ENCODE peak calls at places on chromosomes 3 and 15, in six cellular contexts. J, R, Y, I, S and D are unnamed samples.

GRCh38 chr3:21938267-21938681 is 187.3 kb upstream of the ZNF385D start:
- DNase-seq in J (no peak), R (no peak), Y (no peak), I (no peak), S (no peak), D (no peak)

GRCh38 chr3:171841620-171842000 is 1.5 kb upstream of the TMEM212 start:
- DNase-seq in J (no peak), R (no peak), Y (no peak), I (no peak), S (no peak), D (no peak)

GRCh38 chr3:61009025-61009424 is 242.2 kb downstream of the FHIT start:
- DNase-seq in J (no peak), R (no peak), Y (peak; percentile 55), I (no peak), S (no peak), D (no peak)

GRCh38 chr15:63597821-63598220 is 634 bp downstream of the FBXL22 start:
- DNase-seq in J (no peak), R (no peak), Y (no peak), I (no peak), S (no peak), D (no peak)

GRCh38 chr3:186121968-186122367 is 13.1 kb upstream of the ETV5 start:
- DNase-seq in J (no peak), R (peak; percentile 84), Y (peak; percentile 75), I (peak; percentile 41), S (no peak), D (peak; percentile 61)

GRCh38 chr15:71811036-71811736 is 832 bp downstream of the NR2E3 start:
- DNase-seq in J (no peak), R (no peak), Y (peak; percentile 30), I (peak; percentile 20), S (no peak), D (no peak)

GRCh38 chr3:193788189-193788946 is 195.4 kb downstream of the OPA1 start:
- DNase-seq in J (peak; percentile 58), R (peak; percentile 19), Y (peak; percentile 88), I (peak; percentile 52), S (peak; percentile 74), D (peak; percentile 58)

GRCh38 chr15:35308802-35309201 is 223.7 kb upstream of the NANOGP8 start:
- DNase-seq in J (no peak), R (peak; percentile 73), Y (no peak), I (no peak), S (no peak), D (peak; percentile 31)

GRCh38 chr3:189512824-189513223 is 118.4 kb upstream of the TP63 start:
- DNase-seq in J (no peak), R (no peak), Y (no peak), I (no peak), S (no peak), D (peak; percentile 42)

GRCh38 chr3:69541823-69542264 is 156.0 kb upstream of the FRMD4B start:
- DNase-seq in J (peak; percentile 25), R (no peak), Y (peak; percentile 66), I (no peak), S (no peak), D (no peak)

GRCh38 chr3:157179365-157179803 is 19.4 kb upstream of the CCNL1 start:
- DNase-seq in J (no peak), R (no peak), Y (no peak), I (no peak), S (no peak), D (no peak)

GRCh38 chr3:173502983-173503568 is 105.5 kb downstream of the NLGN1 start:
- DNase-seq in J (no peak), R (no peak), Y (no peak), I (no peak), S (no peak), D (no peak)

GRCh38 chr3:184354121-184354728 is 7.2 kb downstream of the CLCN2 start:
- DNase-seq in J (peak; percentile 66), R (no peak), Y (peak; percentile 73), I (no peak), S (peak; percentile 47), D (no peak)

GRCh38 chr3:120177151-120177550 is 82.9 kb upstream of the GSK3B start:
- DNase-seq in J (peak; percentile 12), R (peak; percentile 92), Y (peak; percentile 28), I (peak; percentile 64), S (peak; percentile 65), D (peak; percentile 96)

GRCh38 chr3:8964436-8965370 is 1.4 kb upstream of the RAD18 start:
- DNase-seq in J (no peak), R (peak; percentile 90), Y (peak; percentile 65), I (no peak), S (peak; percentile 47), D (peak; percentile 91)

GRCh38 chr3:183031826-183032225 is 51.5 kb upstream of the DCUN1D1 start:
- DNase-seq in J (no peak), R (no peak), Y (no peak), I (no peak), S (no peak), D (no peak)

GRCh38 chr3:155149494-155149893 is 69.4 kb downstream of the MME start:
- DNase-seq in J (no peak), R (no peak), Y (no peak), I (no peak), S (no peak), D (no peak)

GRCh38 chr3:67291287-67292252 is 293.5 kb downstream of the KBTBD8 start:
- DNase-seq in J (no peak), R (no peak), Y (no peak), I (no peak), S (no peak), D (peak; percentile 9)

GRCh38 chr3:82015241-82015640 is 253.8 kb upstream of the GBE1 start:
- DNase-seq in J (no peak), R (no peak), Y (no peak), I (no peak), S (no peak), D (no peak)

GRCh38 chr3:156553705-156554356 is 1.1 kb downstream of the SSR3 start:
- DNase-seq in J (no peak), R (peak; percentile 55), Y (peak; percentile 15), I (no peak), S (no peak), D (peak; percentile 47)

GRCh38 chr15:72474912-72475601 is 927 bp downstream of the ARIH1 start:
- DNase-seq in J (peak; percentile 58), R (peak; percentile 71), Y (peak; percentile 74), I (peak; percentile 80), S (peak; percentile 70), D (peak; percentile 75)

GRCh38 chr3:42012935-42013651 is 51.2 kb upstream of the ULK4 start:
- DNase-seq in J (peak; percentile 8), R (no peak), Y (peak; percentile 85), I (peak; percentile 76), S (peak; percentile 56), D (peak; percentile 29)

GRCh38 chr3:100875239-100875638 is 118.0 kb downstream of the ABI3BP start:
- DNase-seq in J (no peak), R (peak; percentile 87), Y (no peak), I (peak; percentile 48), S (no peak), D (peak; percentile 82)

GRCh38 chr3:39657775-39658174 is 151.6 kb upstream of the MYRIP start:
- DNase-seq in J (no peak), R (no peak), Y (no peak), I (no peak), S (no peak), D (no peak)

GRCh38 chr15:34865531-34865930 is 70.2 kb upstream of the ACTC1 start:
- DNase-seq in J (no peak), R (no peak), Y (no peak), I (no peak), S (no peak), D (no peak)

GRCh38 chr15:45251888-45252287 is at the start of gene SLC28A2:
- DNase-seq in J (no peak), R (no peak), Y (peak; percentile 22), I (no peak), S (no peak), D (no peak)

DNA sequence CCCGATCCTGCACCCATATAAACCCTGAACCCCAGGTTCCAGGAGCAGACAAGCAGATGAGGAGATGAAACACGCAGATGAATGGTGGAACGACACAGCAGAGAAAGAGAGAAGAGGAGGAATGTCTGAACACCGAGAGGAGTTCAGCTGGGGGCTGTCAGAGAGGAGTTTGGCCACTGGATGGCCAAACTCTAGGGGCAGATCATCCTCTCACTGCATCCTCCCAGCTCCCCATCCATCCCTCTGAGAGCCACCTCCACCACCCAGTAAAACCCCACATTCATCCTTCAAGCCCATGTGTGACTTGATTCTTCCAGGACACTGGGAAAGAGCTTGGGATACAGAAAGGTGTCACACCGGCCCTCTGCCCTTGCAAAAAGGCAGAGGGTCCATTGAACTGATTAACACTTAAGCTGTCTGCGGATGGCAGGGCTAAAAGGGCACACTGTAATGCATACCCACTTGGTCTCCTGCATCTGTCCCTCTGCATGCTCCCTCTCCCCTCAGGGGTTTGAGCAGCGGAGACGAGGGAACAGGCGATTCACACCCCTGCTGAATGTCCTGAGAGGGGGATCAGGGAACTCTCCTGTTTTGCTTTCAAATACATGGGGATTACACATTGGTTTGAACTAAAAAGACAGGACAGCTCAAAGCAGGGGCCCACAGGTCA is 53.8 kb downstream of the TMED3 start:
- DNase-seq in J (no peak), R (no peak), Y (no peak), I (no peak), S (no peak), D (no peak)
- TF ChIP-seq CTCF in J (no peak), R (no peak), Y (no peak), I (no peak), S (no peak), D (no peak)

DNA sequence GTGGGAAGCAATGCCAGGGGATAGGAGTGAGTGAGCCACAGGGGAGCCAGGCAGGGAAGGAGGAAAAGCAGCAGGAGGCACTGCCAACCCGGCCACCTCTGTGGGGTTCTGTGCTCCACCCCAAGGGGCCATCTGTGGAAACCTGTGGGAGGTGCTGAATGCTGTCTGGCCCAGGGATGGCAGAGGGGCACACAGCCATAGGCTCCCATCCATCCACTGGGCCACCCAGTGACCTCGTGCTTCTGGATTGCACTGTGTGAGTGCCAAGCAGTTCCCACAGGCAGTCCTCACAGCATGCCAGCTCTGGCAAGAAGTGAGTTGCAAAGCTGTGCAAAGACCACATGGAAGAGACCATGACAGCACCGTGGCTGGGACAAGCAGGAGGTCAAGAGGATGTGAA is 27.5 kb downstream of the DNAJB8 start:
- DNase-seq in J (no peak), R (no peak), Y (no peak), I (no peak), S (no peak), D (no peak)
- TF ChIP-seq CTCF in J (no peak), R (no peak), Y (no peak), I (no peak), S (no peak), D (no peak)

GRCh38 chr3:62392893-62393292 is 19.5 kb upstream of the FEZF2 start:
- DNase-seq in J (no peak), R (no peak), Y (no peak), I (no peak), S (no peak), D (no peak)

DNA sequence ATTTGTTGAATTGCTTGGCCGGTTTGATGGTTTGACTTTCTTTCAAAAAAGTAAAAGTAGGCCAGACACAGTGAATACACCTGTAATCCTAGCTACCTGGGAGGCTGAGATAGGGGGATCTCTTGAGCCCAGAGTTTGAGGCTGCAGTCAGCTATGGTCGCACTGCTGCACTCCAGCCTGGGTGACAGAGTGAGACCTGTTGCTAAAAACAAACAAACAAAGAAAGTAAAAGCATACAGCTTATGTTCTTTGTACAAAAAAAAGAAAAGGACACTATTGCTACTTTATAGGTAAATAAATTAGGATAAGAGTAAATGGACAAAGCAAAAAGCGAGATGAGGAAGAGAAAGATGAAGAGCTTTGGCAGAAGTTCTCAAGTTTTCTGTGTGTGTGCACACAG is 13.9 kb upstream of the FEZF2 start:
- DNase-seq in J (no peak), R (no peak), Y (no peak), I (no peak), S (no peak), D (no peak)
- TF ChIP-seq CTCF in J (no peak), R (no peak), Y (no peak), I (no peak), S (no peak), D (no peak)

GRCh38 chr15:77584201-77584600 is 48.5 kb downstream of the LINGO1 start:
- DNase-seq in J (no peak), R (no peak), Y (peak; percentile 60), I (no peak), S (no peak), D (no peak)
- TF ChIP-seq CTCF in J (peak; percentile 49), R (no peak), Y (peak; percentile 67), I (no peak), S (no peak), D (no peak)